ENCODE peak calls at places on chromosomes 11 and 22, in four cellular contexts. J is lower lobe of right lung; G is ovary; R is effector memory CD4-positive, alpha-beta T cell. Z is an unnamed sample. For H3K4me1, the result is how much of the 10 kb centered on the place peaks cover.

GRCh38 chr22:22235564-22235963 is 9.0 kb upstream of the VPREB1 start:
- DNase-seq in J (no peak), G (no peak), R (peak), Z (no peak)

GRCh38 chr11:123682976-123683375 is 28.6 kb upstream of the SCN3B start:
- DNase-seq in J (no peak), G (no peak), R (no peak), Z (no peak)

GRCh38 chr22:24985824-24986214 is 33.3 kb downstream of the KIAA1671 start:
- DNase-seq in J (no peak), G (no peak), R (no peak), Z (no peak)

GRCh38 chr11:65492637-65493366 is 6.0 kb upstream of the MALAT1 start:
- DNase-seq in J (peak), G (peak), R (no peak), Z (peak)

GRCh38 chr11:69642913-69643632 is 2.1 kb downstream of the CCND1 start:
- DNase-seq in J (peak), G (peak), R (peak), Z (peak)

GRCh38 chr11:31254411-31254810 is 115.1 kb downstream of the DCDC1 start:
- DNase-seq in J (no peak), G (no peak), R (no peak), Z (no peak)

GRCh38 chr11:13897606-13898276 is 64.8 kb upstream of the SPON1 start:
- DNase-seq in J (no peak), G (no peak), R (no peak), Z (no peak)

GRCh38 chr22:23180301-23180892 is at the start of gene BCR:
- DNase-seq in J (peak), G (peak), R (peak), Z (peak)

GRCh38 chr11:131691558-131692041 is 321.2 kb downstream of the NTM start:
- DNase-seq in J (no peak), G (no peak), R (no peak), Z (no peak)

GRCh38 chr22:16781074-16781763 is 44.0 kb downstream of the XKR3 start:
- DNase-seq in J (no peak), G (no peak), R (no peak), Z (no peak)

GRCh38 chr11:37512156-37512780 is 914.2 kb upstream of the RAG2 start:
- DNase-seq in J (no peak), G (no peak), R (no peak), Z (no peak)

GRCh38 chr11:9341638-9342137 is 27.3 kb upstream of the TMEM41B start:
- DNase-seq in J (no peak), G (no peak), R (no peak), Z (no peak)

GRCh38 chr11:121958323-121958977 is 157.6 kb downstream of the BLID start:
- DNase-seq in J (no peak), G (no peak), R (no peak), Z (no peak)

GRCh38 chr22:43349636-43350035 is 6.5 kb upstream of the SCUBE1 start:
- DNase-seq in J (no peak), G (no peak), R (no peak), Z (peak)

GRCh38 chr22:36816635-36817428 is at the start of gene PVALB:
- DNase-seq in J (peak), G (peak), R (no peak), Z (no peak)

GRCh38 chr22:19357270-19358105 is 66.0 kb upstream of the CLTCL1 start:
- DNase-seq in J (no peak), G (no peak), R (no peak), Z (no peak)

GRCh38 chr22:27987557-27987956 is 68.5 kb upstream of the PITPNB start:
- DNase-seq in J (no peak), G (no peak), R (no peak), Z (no peak)

GRCh38 chr22:32269316-32269715 is 14.2 kb upstream of the SLC5A4 start:
- DNase-seq in J (no peak), G (no peak), R (no peak), Z (no peak)

GRCh38 chr11:132423266-132423665 is 1052.9 kb downstream of the NTM start:
- DNase-seq in J (no peak), G (no peak), R (no peak), Z (no peak)

GRCh38 chr11:10387209-10388083 is 67.6 kb upstream of the AMPD3 start:
- DNase-seq in J (no peak), G (peak), R (no peak), Z (peak)

GRCh38 chr22:35335936-35336781 is 36.5 kb downstream of the TOM1 start:
- DNase-seq in J (no peak), G (no peak), R (no peak), Z (no peak)

GRCh38 chr11:113725883-113726405 is 19.8 kb upstream of the TMPRSS5 start:
- DNase-seq in J (no peak), G (no peak), R (no peak), Z (no peak)

GRCh38 chr11:13595166-13595565 is 73.3 kb upstream of the FAR1 start:
- DNase-seq in J (no peak), G (no peak), R (no peak), Z (no peak)

GRCh38 chr11:93783362-93783761 is 720 bp upstream of the MED17 start:
- DNase-seq in J (no peak), G (no peak), R (no peak), Z (no peak)
- H3K27ac ChIP-seq in J (peak), G (no peak), R (no peak), Z (no peak)

GRCh38 chr11:64084146-64084961 is 48.6 kb downstream of the FLRT1 start:
- DNase-seq in J (no peak), G (no peak), R (no peak), Z (no peak)

GRCh38 chr11:64084962-64085710 is 49.4 kb downstream of the FLRT1 start:
- DNase-seq in J (no peak), G (no peak), R (no peak), Z (no peak)

GRCh38 chr11:64081663-64082442 is 46.1 kb downstream of the FLRT1 start:
- DNase-seq in J (no peak), G (no peak), R (no peak), Z (no peak)

GRCh38 chr11:64085915-64086262 is 50.2 kb downstream of the FLRT1 start:
- DNase-seq in J (no peak), G (no peak), R (no peak), Z (no peak)

GRCh38 chr11:64083681-64084080 is 48.0 kb downstream of the FLRT1 start:
- DNase-seq in J (no peak), G (no peak), R (no peak), Z (no peak)
- H3K4me1 ChIP-seq in J (under half), G (under half), R (under half), Z (under half)

DNA sequence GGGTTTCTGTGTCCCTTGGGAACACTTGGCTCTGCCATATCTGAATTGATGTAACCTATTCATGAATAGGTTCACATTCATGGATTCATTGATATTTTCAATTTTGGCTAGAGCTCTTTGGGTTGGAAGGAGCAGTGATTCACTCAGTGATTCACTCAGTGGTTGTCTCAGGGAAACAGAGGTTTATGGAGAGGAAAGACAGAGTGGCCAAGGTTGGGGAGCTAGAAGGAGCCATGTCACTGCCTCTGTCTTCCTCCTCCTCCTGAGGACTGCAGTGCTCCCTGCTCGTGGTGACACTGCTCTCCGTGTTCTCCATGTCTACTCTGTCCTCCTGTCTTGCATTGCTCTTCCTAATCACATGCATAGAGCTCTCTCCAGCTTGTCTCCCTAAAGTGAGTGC is 17.4 kb downstream of the CEP164 start:
- DNase-seq in J (no peak), G (no peak), R (no peak), Z (no peak)
- H3K27ac ChIP-seq in J (no peak), G (no peak), R (no peak), Z (no peak)

DNA sequence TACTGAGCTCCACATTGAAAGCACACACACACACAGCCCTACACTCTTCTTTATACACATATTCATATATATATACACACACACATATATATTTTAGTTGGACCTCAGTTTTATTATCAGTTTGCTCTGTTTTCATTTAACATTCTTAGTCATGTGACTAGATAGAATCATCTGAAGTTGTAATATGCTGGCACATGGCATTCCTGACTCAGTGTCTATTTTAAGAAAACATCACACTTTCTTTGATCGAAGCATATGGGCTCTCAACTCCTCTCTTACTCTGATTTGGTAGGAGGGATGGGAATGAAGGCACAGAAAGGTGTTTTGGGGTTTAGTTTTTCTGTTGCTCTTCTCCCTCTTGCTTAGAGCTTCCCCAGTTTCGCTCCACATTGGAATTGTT is 24.8 kb downstream of the AMOTL1 start:
- DNase-seq in J (no peak), G (no peak), R (no peak), Z (no peak)
- H3K4me1 ChIP-seq in J (half or more), G (under half), R (under half), Z (under half)

DNA sequence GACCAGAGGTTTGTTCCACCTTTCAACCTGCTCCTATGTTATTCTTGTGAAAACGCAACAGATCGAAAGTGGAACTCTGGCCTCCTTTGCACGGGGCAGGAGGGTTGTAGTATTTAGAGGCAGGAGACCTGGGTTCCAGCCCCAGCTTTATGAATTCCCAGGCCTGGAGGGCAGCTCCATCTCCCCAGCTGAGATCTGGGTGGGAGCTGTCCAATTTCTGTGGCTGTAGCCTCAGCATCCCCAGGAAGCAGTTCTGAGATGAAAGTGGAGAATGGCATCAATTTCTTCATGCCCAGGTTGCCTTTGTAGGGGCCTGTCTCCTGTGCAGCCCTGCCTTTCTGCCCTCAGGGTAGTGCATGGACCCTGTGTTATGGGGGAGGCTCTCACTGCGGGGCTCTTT is 4.1 kb downstream of the FADS2 start:
- DNase-seq in J (no peak), G (no peak), R (no peak), Z (no peak)
- H3K27ac ChIP-seq in J (no peak), G (no peak), R (no peak), Z (peak)

DNA sequence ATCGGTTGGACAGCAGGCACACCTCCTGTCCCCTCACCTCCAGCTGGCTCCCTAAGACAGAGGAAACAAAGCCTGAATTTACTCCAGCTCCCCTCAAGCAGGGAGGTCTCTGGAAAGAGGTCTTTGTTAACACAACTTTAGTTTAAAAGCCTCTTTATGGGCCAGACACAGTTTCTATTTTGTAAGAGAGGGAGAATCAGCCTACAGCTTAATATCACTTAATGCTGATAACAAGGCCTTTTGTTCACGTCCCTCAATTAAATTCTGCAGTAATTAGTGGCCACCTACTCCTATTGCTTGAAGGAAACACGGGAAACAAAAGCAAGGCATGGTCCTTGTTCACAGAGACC is 36.2 kb downstream of the PLEKHA7 start:
- DNase-seq in J (no peak), G (no peak), R (no peak), Z (no peak)
- H3K4me1 ChIP-seq in J (under half), G (under half), R (under half), Z (under half)

DNA sequence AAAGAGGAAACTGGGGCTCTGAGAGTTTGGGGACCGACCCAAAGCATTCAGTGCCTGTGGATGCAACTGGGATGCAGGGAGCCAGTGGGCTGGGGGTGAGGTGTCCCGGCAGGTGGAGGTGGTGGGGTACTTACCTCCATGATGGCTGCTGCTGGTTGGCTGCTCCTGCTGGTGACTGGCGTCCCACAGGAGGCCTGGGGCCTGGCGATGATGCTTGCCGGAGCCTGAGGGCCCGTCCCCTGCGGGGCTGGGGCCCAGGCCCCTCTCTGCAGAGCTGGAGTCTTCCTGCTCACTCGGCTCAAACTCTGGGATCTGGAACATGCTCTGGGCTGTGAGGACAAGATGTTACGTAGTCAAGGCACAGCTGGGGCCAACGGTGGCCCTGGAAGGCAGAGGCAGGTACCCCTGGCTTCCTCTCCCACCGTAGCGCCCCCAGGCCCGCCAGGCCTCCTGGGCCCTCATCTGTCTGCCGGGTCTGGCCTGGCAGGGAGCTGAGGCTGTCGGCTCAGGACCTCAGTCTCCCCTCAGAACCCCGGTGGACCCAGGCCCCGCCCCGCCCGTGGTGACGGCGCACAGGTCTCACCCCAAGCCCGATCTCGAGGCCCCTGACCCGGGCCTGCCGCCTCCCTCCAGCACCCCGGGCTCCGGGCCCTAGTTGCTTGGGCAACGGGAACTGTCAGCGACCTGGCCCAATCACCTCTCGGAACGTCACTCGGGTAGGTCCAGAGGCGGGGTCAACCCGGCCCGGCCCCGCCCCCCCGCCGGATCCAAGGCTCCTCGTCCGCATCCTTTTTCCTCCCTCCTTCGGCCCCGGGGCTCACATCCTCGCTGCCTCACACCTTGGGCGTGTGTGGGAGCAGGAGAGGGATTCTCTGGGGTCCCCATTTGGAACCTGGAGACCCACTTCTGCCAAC is at the start of gene BAD:
- DNase-seq in J (peak), G (peak), R (peak), Z (peak)
- H3K27ac ChIP-seq in J (peak), G (peak), R (peak), Z (peak)

GRCh38 chr22:38299758-38300157 is 17.5 kb downstream of the CSNK1E start:
- DNase-seq in J (no peak), G (no peak), R (no peak), Z (no peak)
- H3K4me1 ChIP-seq in J (under half), G (under half), R (under half), Z (under half)

Z was measured in aorta.